ENCODE peak calls at places on chromosomes 1 and 21, in four cellular contexts. D is fibroblast of pulmonary artery, U is cardiac muscle cell, A is fibroblast of mammary gland. X is an unnamed sample.

GRCh38 chr1:36475910-36476604 is 6.7 kb downstream of the CSF3R start:
- DNase-seq in U (no peak), D (no peak), A (no peak), X (no peak)

GRCh38 chr1:196723325-196724185 is 51.1 kb upstream of the CFHR3 start:
- DNase-seq in D (no peak), U (peak), A (peak), X (peak)

GRCh38 chr1:183632087-183632486 is 3.5 kb downstream of the ARPC5 start:
- DNase-seq in A (peak), D (peak), U (peak), X (peak)

GRCh38 chr1:47211796-47212269 is 20.2 kb downstream of the TAL1 start:
- DNase-seq in U (peak), A (no peak), D (peak), X (no peak)

GRCh38 chr21:39037807-39038405 is 145.3 kb downstream of the PSMG1 start:
- DNase-seq in D (peak), A (peak), U (no peak), X (no peak)

GRCh38 chr1:12518956-12519707 is 98.9 kb downstream of the DHRS3 start:
- DNase-seq in A (peak), D (peak), U (peak), X (peak)

GRCh38 chr21:45891388-45892155 is 90.0 kb upstream of the COL6A1 start:
- DNase-seq in A (no peak), D (no peak), U (no peak), X (no peak)

GRCh38 chr1:47190807-47191206 is 971 bp upstream of the PDZK1IP1 start:
- DNase-seq in U (no peak), A (no peak), D (no peak), X (no peak)

GRCh38 chr1:58841455-58841854 is 57.6 kb upstream of the JUN start:
- DNase-seq in D (no peak), A (peak), U (no peak), X (no peak)

GRCh38 chr1:227888404-227889046 is 59.2 kb downstream of the WNT9A start:
- DNase-seq in A (no peak), U (no peak), D (no peak), X (no peak)

GRCh38 chr1:18644013-18644399 is 13.4 kb downstream of the PAX7 start:
- DNase-seq in A (no peak), D (no peak), U (no peak), X (no peak)
- H3K4me3 ChIP-seq in A (no peak), D (no peak), U (no peak), X (no peak)

GRCh38 chr1:165896277-165896676 is 68.9 kb downstream of the UCK2 start:
- DNase-seq in A (peak), U (peak), D (peak), X (peak)
- H3K4me3 ChIP-seq in A (no peak), U (no peak), D (no peak), X (no peak)

DNA sequence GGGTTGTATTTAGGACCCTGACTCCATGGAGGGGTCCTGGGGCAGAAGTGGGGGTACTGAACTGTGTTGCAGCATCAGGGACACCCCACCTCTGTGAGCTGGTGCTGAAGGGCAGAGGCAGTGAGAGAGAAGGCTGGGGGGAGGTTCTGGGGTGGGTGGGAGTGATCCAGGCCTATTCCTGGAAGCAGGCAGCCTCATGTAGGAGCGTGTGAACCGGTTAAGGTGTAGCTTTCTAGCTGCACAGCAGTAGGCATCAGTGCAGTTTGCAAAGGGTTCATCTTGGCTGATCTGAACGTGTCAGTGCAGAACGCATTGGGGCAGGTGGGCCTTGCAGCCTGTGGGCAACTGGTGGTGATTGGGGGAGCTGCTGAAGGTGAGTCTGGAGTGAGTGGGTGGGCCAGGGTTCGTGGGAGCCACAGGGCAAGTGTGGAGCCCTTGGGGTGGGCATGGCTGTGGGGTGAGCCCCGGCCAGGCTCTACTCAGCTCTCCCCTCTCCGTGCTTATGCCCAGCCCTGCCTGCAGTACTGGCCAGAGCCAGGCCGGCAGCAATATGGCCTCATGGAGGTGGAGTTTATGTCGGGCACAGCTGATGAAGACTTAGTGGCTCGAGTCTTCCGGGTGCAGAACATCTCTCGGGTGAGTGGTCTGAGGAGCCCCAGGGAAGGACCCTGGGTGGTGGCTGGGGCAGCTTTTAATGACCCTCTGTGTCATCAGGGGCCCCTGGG is 86.7 kb downstream of the PTPRU start:
- DNase-seq in A (no peak), U (no peak), D (no peak), X (no peak)
- H3K4me3 ChIP-seq in A (no peak), U (no peak), D (no peak), X (no peak)

DNA sequence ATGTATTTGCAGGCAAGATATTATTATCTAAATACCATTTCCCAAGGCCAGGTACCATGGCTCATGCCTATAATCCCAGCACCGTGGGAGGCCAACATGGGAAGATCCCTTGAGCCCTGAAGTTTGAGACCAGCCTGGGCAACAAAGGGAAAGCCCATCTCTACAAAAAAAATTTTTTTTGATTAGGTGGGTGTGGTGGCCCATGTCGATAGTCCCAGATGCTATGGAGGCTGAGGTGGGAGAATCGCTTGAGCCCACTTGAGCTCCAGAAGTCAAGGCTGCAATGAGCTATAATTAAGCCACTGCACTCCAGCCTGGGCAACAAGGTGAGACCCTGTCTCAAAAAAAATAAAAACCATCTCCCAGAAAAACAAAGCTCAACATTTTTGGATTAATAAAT is 2.2 kb downstream of the STMN1 start:
- DNase-seq in D (no peak), A (no peak), U (no peak), X (no peak)
- H3K4me3 ChIP-seq in D (peak), A (peak), U (peak), X (peak)

DNA sequence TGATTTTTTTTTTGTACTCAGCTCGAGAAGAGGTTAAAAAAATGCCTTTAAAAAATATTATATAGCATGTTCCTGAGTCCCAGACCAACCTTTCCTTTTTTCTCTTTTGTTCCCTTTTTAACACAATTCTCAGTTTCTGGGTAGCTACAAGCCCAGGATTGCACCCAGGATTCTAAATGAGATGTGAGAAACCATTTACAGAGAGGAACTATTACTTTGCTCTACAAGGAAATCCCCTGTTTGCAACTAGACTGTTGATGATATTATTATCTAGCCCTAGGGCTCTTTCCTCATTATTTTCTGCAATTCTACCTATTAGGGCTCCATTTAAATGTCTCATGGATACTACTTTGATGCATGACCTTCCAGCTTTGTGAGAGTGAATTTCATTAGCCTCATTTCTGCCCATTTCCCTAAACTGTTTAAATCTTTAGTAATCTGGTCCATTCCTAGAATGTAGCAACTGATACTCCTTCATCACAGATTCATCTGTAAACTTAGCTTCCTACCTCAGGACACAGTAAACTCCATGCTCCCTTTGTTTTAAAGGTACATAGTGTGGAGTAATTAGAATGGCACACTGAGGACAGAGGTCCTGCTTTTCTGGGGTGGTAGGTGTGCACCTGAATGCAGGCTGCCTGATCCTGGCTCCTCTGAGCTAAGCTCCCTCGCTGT is 7.1 kb upstream of the KIF14 start:
- DNase-seq in U (no peak), A (no peak), D (no peak), X (no peak)
- H3K4me3 ChIP-seq in U (no peak), A (no peak), D (no peak), X (no peak)

DNA sequence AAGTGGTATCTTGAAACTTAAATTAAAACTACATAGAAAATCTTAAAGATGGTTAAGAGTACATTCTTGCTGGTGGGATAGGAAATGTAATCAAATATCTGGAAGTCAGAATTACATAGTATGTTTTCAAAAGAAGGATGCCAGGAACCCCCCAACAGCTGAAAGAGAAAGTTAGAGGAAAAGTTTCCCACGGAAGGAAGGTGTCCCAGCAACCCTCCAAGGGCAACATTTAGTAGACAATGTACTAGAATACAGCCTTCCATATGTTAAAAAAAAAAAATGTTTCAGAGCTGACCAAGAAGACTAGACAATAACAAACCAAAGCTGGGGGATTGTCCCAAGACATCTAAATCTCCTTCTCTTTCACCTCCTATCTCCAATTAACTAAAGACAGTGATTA is 2.2 kb downstream of the DEDD start:
- DNase-seq in D (no peak), A (no peak), U (no peak), X (no peak)
- H3K4me3 ChIP-seq in D (no peak), A (no peak), U (no peak), X (no peak)

GRCh38 chr1:155253208-155253607 is 2.1 kb downstream of the ENTREP3 start:
- DNase-seq in A (no peak), D (no peak), U (no peak), X (no peak)

GRCh38 chr1:155255243-155256100 is at the start of gene ENTREP3:
- DNase-seq in A (peak), U (peak), D (peak), X (peak)

GRCh38 chr1:155254714-155255242 is 505 bp downstream of the ENTREP3 start:
- DNase-seq in A (no peak), D (no peak), U (no peak), X (no peak)

GRCh38 chr1:155254228-155254713 is 1.0 kb downstream of the ENTREP3 start:
- DNase-seq in U (no peak), A (no peak), D (no peak), X (no peak)

GRCh38 chr1:155253797-155254196 is 1.5 kb downstream of the ENTREP3 start:
- DNase-seq in U (no peak), D (no peak), A (no peak), X (no peak)
- H3K4me3 ChIP-seq in U (peak), D (peak), A (peak), X (peak)